ENCODE peak calls at places on chromosomes 7 and 10, in ten cellular contexts. M is stimulated activated CD4-positive, alpha-beta T cell treated with anti-CD3 and anti-CD28 coated beads, Interleukin-12 subunit alpha, Interleukin-12 subunit beta, amount 100 ng/mL, for 24 hours; L is Right ventricle myocardium superior; H is activated gamma-delta T cell treated with anti-CD3 and anti-CD28 coated beads, Interleukin-2, amount 50 U/mL, for 16 hours; A is hypothalamus; N is iris pigment epithelial cell; B is T-cell; T is astrocyte; Q is GM04504; P is A549. J is an unnamed sample.

GRCh38 chr10:615583-616152 is 73.8 kb downstream of the DIP2C start:
- DNase-seq in M (no peak), L (no peak), H (no peak), A (no peak), N (peak), B (no peak), T (peak), Q (peak), P (no peak), J (no peak)

GRCh38 chr7:103704701-103705100 is 258.7 kb upstream of the SLC26A5 start:
- DNase-seq in M (no peak), L (no peak), H (no peak), A (no peak), N (no peak), B (no peak), T (no peak), Q (no peak), P (no peak), J (no peak)

GRCh38 chr7:875476-876076 is 778 bp upstream of the GET4 start:
- DNase-seq in M (no peak), L (no peak), H (no peak), A (no peak), N (no peak), B (no peak), T (no peak), Q (no peak), P (no peak), J (no peak)

GRCh38 chr7:4239991-4240812 is 441.9 kb upstream of the FOXK1 start:
- DNase-seq in M (no peak), L (no peak), H (no peak), A (no peak), N (no peak), B (no peak), T (no peak), Q (no peak), P (no peak), J (no peak)

GRCh38 chr7:151745090-151745638 is 131.8 kb downstream of the PRKAG2 start:
- DNase-seq in M (no peak), L (peak), H (no peak), A (no peak), N (peak), B (no peak), T (peak), Q (no peak), P (peak), J (peak)

GRCh38 chr7:151008511-151009323 is 15.6 kb downstream of the ATG9B start:
- DNase-seq in M (peak), L (peak), H (peak), A (peak), N (no peak), B (peak), T (no peak), Q (no peak), P (peak), J (peak)

GRCh38 chr7:134532155-134533089 is 5.1 kb downstream of the AKR1B10 start:
- DNase-seq in M (no peak), L (no peak), H (no peak), A (no peak), N (no peak), B (no peak), T (no peak), Q (no peak), P (no peak), J (no peak)

GRCh38 chr7:111980721-111981120 is 225.5 kb downstream of the DOCK4 start:
- DNase-seq in M (no peak), L (no peak), H (no peak), A (no peak), N (no peak), B (no peak), T (no peak), Q (no peak), P (no peak), J (no peak)

GRCh38 chr7:56092789-56093531 is at the start of gene PHKG1:
- DNase-seq in M (no peak), L (peak), H (no peak), A (peak), N (peak), B (no peak), T (peak), Q (peak), P (peak), J (no peak)

GRCh38 chr10:13795653-13796555 is 209.1 kb downstream of the PRPF18 start:
- DNase-seq in M (no peak), L (no peak), H (no peak), A (no peak), N (no peak), B (no peak), T (no peak), Q (no peak), P (no peak), J (no peak)

GRCh38 chr7:117834983-117835664 is 38.1 kb downstream of the CTTNBP2 start:
- DNase-seq in M (no peak), L (no peak), H (no peak), A (no peak), N (no peak), B (no peak), T (no peak), Q (no peak), P (no peak), J (no peak)

GRCh38 chr7:93117852-93118530 is at the start of gene SAMD9:
- DNase-seq in M (peak), L (no peak), H (peak), A (no peak), N (peak), B (peak), T (peak), Q (peak), P (peak), J (peak)

GRCh38 chr7:157140118-157140905 is 1.6 kb downstream of the UBE3C start:
- DNase-seq in M (peak), L (no peak), H (no peak), A (no peak), N (no peak), B (no peak), T (no peak), Q (no peak), P (no peak), J (no peak)

GRCh38 chr7:66974986-66975590 is 20.3 kb downstream of the SBDS start:
- DNase-seq in M (no peak), L (no peak), H (no peak), A (no peak), N (no peak), B (no peak), T (no peak), Q (no peak), P (no peak), J (no peak)

GRCh38 chr7:102125127-102125561 is 161.5 kb upstream of the SH2B2 start:
- DNase-seq in M (no peak), L (peak), H (no peak), A (no peak), N (peak), B (no peak), T (peak), Q (no peak), P (peak), J (no peak)

GRCh38 chr10:106224676-106225075 is 939.8 kb downstream of the SORCS1 start:
- DNase-seq in M (no peak), L (no peak), H (no peak), A (no peak), N (peak), B (no peak), T (no peak), Q (no peak), P (no peak), J (no peak)

GRCh38 chr7:100897111-100897608 is 1.5 kb upstream of the ACHE start:
- DNase-seq in M (peak), L (peak), H (no peak), A (peak), N (peak), B (no peak), T (no peak), Q (no peak), P (no peak), J (no peak)

GRCh38 chr10:97128851-97129186 is 56.9 kb downstream of the SLIT1 start:
- DNase-seq in M (no peak), L (no peak), H (no peak), A (no peak), N (no peak), B (no peak), T (no peak), Q (no peak), P (no peak), J (no peak)